ENCODE peak calls at places on chromosomes 12 and 14, in six cellular contexts. B is AG10803, M is omental fat pad, O is cardiac fibroblast, X is AG04449, K is BE2C. C is an unnamed sample.

GRCh38 chr12:12611512-12612306 is at the start of gene CREBL2:
- DNase-seq in B (peak), M (peak), O (peak), X (peak), K (peak), C (peak)

GRCh38 chr14:99137913-99138571 is 134.0 kb downstream of the BCL11B start:
- DNase-seq in B (no peak), M (no peak), O (no peak), X (no peak), K (no peak), C (no peak)

GRCh38 chr14:102538598-102539543 is 29.3 kb upstream of the ANKRD9 start:
- DNase-seq in B (no peak), M (no peak), O (peak), X (no peak), K (no peak), C (no peak)

GRCh38 chr12:126761420-126761819 is 1505.5 kb upstream of the TMEM132C start:
- DNase-seq in B (no peak), M (no peak), O (no peak), X (no peak), K (no peak), C (no peak)

GRCh38 chr12:74334770-74335169 is 202.9 kb upstream of the ATXN7L3B start:
- DNase-seq in B (no peak), M (no peak), O (peak), X (no peak), K (no peak), C (no peak)

GRCh38 chr12:125193798-125194562 is 128.7 kb downstream of the AACS start:
- DNase-seq in B (no peak), M (no peak), O (peak), X (no peak), K (peak), C (peak)

GRCh38 chr12:53056901-53057300 is 7.0 kb downstream of the TNS2 start:
- DNase-seq in B (no peak), M (no peak), O (no peak), X (no peak), K (no peak), C (no peak)

GRCh38 chr14:70036665-70037064 is 152.1 kb downstream of the SLC8A3 start:
- DNase-seq in B (no peak), M (no peak), O (no peak), X (no peak), K (no peak), C (no peak)

GRCh38 chr12:19846561-19846960 is 407.3 kb downstream of the AEBP2 start:
- DNase-seq in B (peak), M (no peak), O (peak), X (no peak), K (no peak), C (no peak)

GRCh38 chr12:52390739-52391617 is 5.5 kb upstream of the KRT84 start:
- DNase-seq in B (peak), M (no peak), O (peak), X (no peak), K (no peak), C (peak)

GRCh38 chr14:81400202-81400678 is at the start of gene STON2:
- DNase-seq in B (peak), M (no peak), O (peak), X (no peak), K (peak), C (no peak)

GRCh38 chr12:98637068-98637467 is 7.5 kb downstream of the IKBIP start:
- DNase-seq in B (no peak), M (no peak), O (no peak), X (no peak), K (no peak), C (no peak)

GRCh38 chr12:108306506-108306905 is 32.6 kb downstream of the CMKLR1 start:
- DNase-seq in B (no peak), M (no peak), O (no peak), X (no peak), K (no peak), C (no peak)

GRCh38 chr14:20989787-20990600 is at the start of gene METTL17:
- DNase-seq in B (peak), M (peak), O (peak), X (peak), K (peak), C (peak)

GRCh38 chr12:11186837-11187236 is at the start of gene TAS2R42:
- DNase-seq in B (no peak), M (no peak), O (no peak), X (no peak), K (no peak), C (no peak)

GRCh38 chr14:60482743-60483142 is 3.1 kb downstream of the C14orf39 start:
- DNase-seq in B (no peak), M (no peak), O (no peak), X (no peak), K (no peak), C (no peak)

GRCh38 chr12:79069009-79069408 is 204.4 kb downstream of the SYT1 start:
- DNase-seq in B (no peak), M (no peak), O (no peak), X (no peak), K (no peak), C (no peak)

GRCh38 chr12:79067977-79068376 is 203.4 kb downstream of the SYT1 start:
- DNase-seq in B (no peak), M (no peak), O (no peak), X (no peak), K (no peak), C (no peak)

GRCh38 chr12:79058342-79058741 is 193.8 kb downstream of the SYT1 start:
- DNase-seq in B (no peak), M (no peak), O (peak), X (no peak), K (no peak), C (no peak)

GRCh38 chr12:79057540-79057939 is 193.0 kb downstream of the SYT1 start:
- DNase-seq in B (no peak), M (no peak), O (no peak), X (no peak), K (no peak), C (no peak)

DNA sequence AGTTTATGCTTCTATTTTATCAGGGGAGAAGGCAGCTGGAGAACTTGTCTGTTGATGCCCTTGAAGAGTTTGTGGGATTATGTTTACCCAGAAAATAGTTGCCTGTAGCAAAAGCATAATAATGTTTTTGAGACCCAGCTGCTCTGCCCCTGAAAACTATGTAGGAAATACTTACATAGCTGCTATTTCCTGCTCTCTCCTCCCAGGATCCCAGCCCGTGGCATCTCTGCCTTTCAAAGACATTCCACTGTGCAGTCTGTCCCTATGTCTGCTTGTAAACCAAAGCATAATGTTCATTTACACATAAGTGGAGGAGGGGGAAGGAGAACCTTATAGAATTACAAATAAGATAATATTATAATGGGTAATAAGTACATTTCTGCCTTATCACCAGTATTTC is 198.7 kb downstream of the SYT1 start:
- DNase-seq in B (no peak), M (no peak), O (peak), X (no peak), K (no peak), C (no peak)
- TF ChIP-seq CTCF in B (no peak), M (no peak), O (no peak), X (no peak), K (no peak), C (no peak)

GRCh38 chr12:122867701-122868461 is 28.0 kb downstream of the VPS37B start:
- DNase-seq in B (no peak), M (no peak), O (no peak), X (no peak), K (peak), C (no peak)
- TF ChIP-seq CTCF in B (no peak), M (no peak), O (no peak), X (peak), K (peak), C (no peak)

GRCh38 chr12:132614029-132614428 is 3.6 kb upstream of the LRCOL1 start:
- DNase-seq in B (no peak), M (no peak), O (no peak), X (no peak), K (no peak), C (no peak)
- TF ChIP-seq CTCF in B (no peak), M (no peak), O (no peak), X (no peak), K (no peak), C (no peak)

DNA sequence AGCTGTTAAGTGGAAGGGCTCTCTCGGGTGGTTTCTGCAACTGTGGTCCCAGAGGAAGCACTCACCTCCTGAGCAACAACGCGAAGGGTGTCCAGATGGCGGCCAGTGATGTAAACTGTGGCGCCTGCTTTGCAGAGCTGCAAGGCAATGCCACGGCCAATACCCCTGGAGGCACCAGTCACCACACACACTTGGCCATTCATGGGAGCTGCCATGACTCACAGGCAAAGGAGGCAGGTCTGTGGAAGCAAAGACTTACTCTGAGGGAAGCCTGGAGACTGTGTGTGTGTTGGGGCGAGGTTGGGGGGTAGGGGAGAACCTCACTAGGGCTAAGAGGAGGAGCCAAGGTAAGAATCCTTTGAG is 707 bp downstream of the DHRS1 start:
- DNase-seq in B (peak), M (no peak), O (peak), X (peak), K (peak), C (no peak)
- TF ChIP-seq CTCF in B (no peak), M (no peak), O (no peak), X (no peak), K (no peak), C (no peak)

DNA sequence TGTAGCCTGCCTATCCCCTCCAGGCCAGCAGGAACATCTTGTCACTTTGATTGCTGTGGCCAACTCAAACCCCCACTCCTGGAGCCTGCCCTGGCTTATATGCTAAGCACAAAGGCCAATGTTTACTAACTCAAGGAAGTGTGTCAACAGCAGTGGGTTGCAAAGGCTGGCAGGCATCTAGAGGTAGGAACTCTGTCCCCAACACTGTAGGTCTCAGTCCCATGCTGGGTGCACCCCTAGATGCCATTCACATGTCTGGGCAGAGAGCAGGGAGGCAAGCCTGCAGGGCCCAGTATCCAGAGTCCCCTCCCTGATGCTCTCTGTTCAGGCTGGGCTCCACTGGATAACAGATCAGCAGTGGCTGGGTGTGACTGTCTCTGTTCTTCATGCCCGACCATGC is 1.6 kb upstream of the HPD start:
- DNase-seq in B (no peak), M (no peak), O (no peak), X (no peak), K (no peak), C (no peak)
- TF ChIP-seq CTCF in B (no peak), M (no peak), O (no peak), X (no peak), K (no peak), C (no peak)

DNA sequence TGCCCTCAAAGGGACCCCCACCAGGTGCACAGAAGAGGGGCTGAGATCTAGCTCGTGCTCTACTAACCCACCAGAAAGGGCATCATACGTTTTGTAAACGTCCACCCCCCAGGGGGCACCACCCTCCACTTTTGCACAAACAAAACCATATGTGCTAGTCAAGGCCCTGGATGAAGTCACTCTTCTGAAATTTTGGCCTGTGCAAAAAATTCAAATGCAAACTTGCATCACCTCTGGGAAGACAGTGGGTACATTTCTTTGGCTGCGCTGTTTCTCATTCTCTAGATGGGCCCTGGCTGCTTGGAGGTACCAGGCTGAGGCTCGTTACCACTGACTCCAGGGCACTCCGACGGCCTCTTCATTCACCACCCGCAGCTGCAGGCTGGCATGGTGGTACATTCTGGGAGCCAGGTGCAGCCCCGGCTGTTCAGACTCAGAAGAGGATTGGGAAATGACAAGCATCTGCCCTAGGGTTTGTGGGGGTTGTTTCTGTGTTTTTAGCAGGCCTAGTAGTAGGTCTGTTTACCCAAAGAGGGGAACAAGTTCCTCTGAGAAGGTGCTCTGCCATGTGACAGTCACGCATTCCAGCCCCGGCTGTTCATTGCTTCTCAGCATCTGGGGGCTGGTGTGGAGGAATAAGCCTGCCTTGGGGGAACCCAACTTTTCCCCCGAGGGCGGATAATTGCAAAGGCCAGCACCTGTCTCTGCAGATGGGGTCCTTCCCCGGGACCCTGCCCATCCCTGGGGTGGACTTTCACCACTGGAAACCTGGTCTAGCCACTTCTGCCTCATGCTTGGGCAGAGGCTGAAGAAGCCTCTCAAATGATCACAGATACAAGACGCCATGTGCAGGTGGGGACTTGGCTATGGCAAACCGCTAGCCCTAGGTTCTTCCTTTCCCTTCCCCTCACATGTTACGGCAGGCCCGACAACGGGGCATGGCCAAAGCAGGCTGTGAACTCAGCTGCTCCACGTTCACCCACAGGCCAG is 147.6 kb downstream of the DPF3 start:
- DNase-seq in B (peak), M (no peak), O (peak), X (peak), K (no peak), C (no peak)
- TF ChIP-seq CTCF in B (peak), M (no peak), O (peak), X (peak), K (no peak), C (no peak)

GRCh38 chr12:105418232-105418631 is 87.7 kb downstream of the C12orf75 start:
- DNase-seq in B (peak), M (no peak), O (peak), X (peak), K (no peak), C (no peak)
- TF ChIP-seq CTCF in B (no peak), M (no peak), O (no peak), X (no peak), K (no peak), C (no peak)

DNA sequence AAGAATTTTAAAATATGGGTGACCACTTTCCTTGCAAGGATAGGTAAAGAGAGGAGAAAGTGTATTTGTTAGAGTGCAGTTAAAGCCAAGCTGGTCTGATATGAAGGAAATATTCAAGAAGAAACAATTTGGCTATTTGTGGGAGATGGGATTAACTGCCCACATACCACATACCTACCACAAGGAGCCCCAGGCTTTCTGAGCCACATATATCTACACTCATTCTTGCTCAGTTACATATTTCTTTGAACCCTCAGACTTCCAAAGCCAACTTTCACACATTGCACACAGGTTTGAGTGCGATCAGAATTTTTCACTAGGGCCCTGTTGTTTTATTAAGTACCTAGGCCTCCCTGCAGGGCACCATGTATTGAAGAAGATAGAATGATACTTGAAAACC is 330.2 kb downstream of the ZFP36L1 start:
- DNase-seq in B (peak), M (no peak), O (peak), X (no peak), K (no peak), C (no peak)
- TF ChIP-seq CTCF in B (peak), M (no peak), O (peak), X (peak), K (no peak), C (no peak)